ENCODE peak calls at places on chromosome 11, in ten cellular contexts. One of them, this sample, is unnamed.

GRCh38 chr11:19816817-19817216 is 104.2 kb downstream of the NAV2 start:
- DNase-seq in transverse colon: no peak
- DNase-seq in IMR-90: no peak
- DNase-seq in AG04450: no peak
- DNase-seq in cardiac muscle cell: no peak
- DNase-seq in lower leg skin: no peak
- DNase-seq in SK-N-SH: no peak
- DNase-seq in GM23338: peak
- DNase-seq in choroid plexus epithelial cell: no peak
- DNase-seq in upper lobe of right lung: no peak
- DNase-seq in this sample: no peak

GRCh38 chr11:78795862-78796261 is 221.2 kb upstream of the NARS2 start:
- DNase-seq in transverse colon: no peak
- DNase-seq in IMR-90: no peak
- DNase-seq in AG04450: no peak
- DNase-seq in cardiac muscle cell: no peak
- DNase-seq in lower leg skin: no peak
- DNase-seq in SK-N-SH: no peak
- DNase-seq in GM23338: no peak
- DNase-seq in choroid plexus epithelial cell: no peak
- DNase-seq in upper lobe of right lung: no peak
- DNase-seq in this sample: no peak

GRCh38 chr11:65586676-65587075 is 8.9 kb downstream of the KCNK7 start:
- DNase-seq in transverse colon: no peak
- DNase-seq in IMR-90: no peak
- DNase-seq in AG04450: no peak
- DNase-seq in cardiac muscle cell: peak
- DNase-seq in lower leg skin: no peak
- DNase-seq in SK-N-SH: peak
- DNase-seq in GM23338: peak
- DNase-seq in choroid plexus epithelial cell: peak
- DNase-seq in upper lobe of right lung: no peak
- DNase-seq in this sample: peak

GRCh38 chr11:101907826-101908225 is 7.0 kb upstream of the CEP126 start:
- DNase-seq in transverse colon: no peak
- DNase-seq in IMR-90: no peak
- DNase-seq in AG04450: no peak
- DNase-seq in cardiac muscle cell: no peak
- DNase-seq in lower leg skin: no peak
- DNase-seq in SK-N-SH: no peak
- DNase-seq in GM23338: no peak
- DNase-seq in choroid plexus epithelial cell: peak
- DNase-seq in upper lobe of right lung: no peak
- DNase-seq in this sample: peak

GRCh38 chr11:28539239-28540025 is 431.2 kb downstream of the METTL15 start:
- DNase-seq in transverse colon: no peak
- DNase-seq in IMR-90: peak
- DNase-seq in AG04450: no peak
- DNase-seq in cardiac muscle cell: no peak
- DNase-seq in lower leg skin: no peak
- DNase-seq in SK-N-SH: no peak
- DNase-seq in GM23338: no peak
- DNase-seq in choroid plexus epithelial cell: no peak
- DNase-seq in upper lobe of right lung: no peak
- DNase-seq in this sample: no peak

GRCh38 chr11:11078344-11078743 is 220.5 kb upstream of the ZBED5 start:
- DNase-seq in transverse colon: no peak
- DNase-seq in IMR-90: peak
- DNase-seq in AG04450: no peak
- DNase-seq in cardiac muscle cell: no peak
- DNase-seq in lower leg skin: no peak
- DNase-seq in SK-N-SH: no peak
- DNase-seq in GM23338: peak
- DNase-seq in choroid plexus epithelial cell: peak
- DNase-seq in upper lobe of right lung: no peak
- DNase-seq in this sample: peak

GRCh38 chr11:112523477-112523876 is 262.8 kb upstream of the PLET1 start:
- DNase-seq in transverse colon: no peak
- DNase-seq in IMR-90: no peak
- DNase-seq in AG04450: no peak
- DNase-seq in cardiac muscle cell: peak
- DNase-seq in lower leg skin: no peak
- DNase-seq in SK-N-SH: peak
- DNase-seq in GM23338: peak
- DNase-seq in choroid plexus epithelial cell: peak
- DNase-seq in upper lobe of right lung: no peak
- DNase-seq in this sample: no peak

GRCh38 chr11:43941257-43941879 is 1.1 kb upstream of the C11orf96 start:
- DNase-seq in transverse colon: no peak
- DNase-seq in IMR-90: peak
- DNase-seq in AG04450: no peak
- DNase-seq in cardiac muscle cell: no peak
- DNase-seq in lower leg skin: peak
- DNase-seq in SK-N-SH: peak
- DNase-seq in GM23338: no peak
- DNase-seq in choroid plexus epithelial cell: peak
- DNase-seq in upper lobe of right lung: no peak
- DNase-seq in this sample: peak

GRCh38 chr11:32385998-32386397 is 49.3 kb downstream of the WT1 start:
- DNase-seq in transverse colon: peak
- DNase-seq in IMR-90: peak
- DNase-seq in AG04450: no peak
- DNase-seq in cardiac muscle cell: peak
- DNase-seq in lower leg skin: peak
- DNase-seq in SK-N-SH: peak
- DNase-seq in GM23338: peak
- DNase-seq in choroid plexus epithelial cell: peak
- DNase-seq in upper lobe of right lung: no peak
- DNase-seq in this sample: peak

GRCh38 chr11:62497132-62497915 is 49.3 kb downstream of the AHNAK start:
- DNase-seq in transverse colon: peak
- DNase-seq in IMR-90: peak
- DNase-seq in AG04450: no peak
- DNase-seq in cardiac muscle cell: no peak
- DNase-seq in lower leg skin: no peak
- DNase-seq in SK-N-SH: peak
- DNase-seq in GM23338: peak
- DNase-seq in choroid plexus epithelial cell: peak
- DNase-seq in upper lobe of right lung: no peak
- DNase-seq in this sample: peak

GRCh38 chr11:44379141-44380008 is 69.4 kb upstream of the ALX4 start:
- DNase-seq in transverse colon: no peak
- DNase-seq in IMR-90: no peak
- DNase-seq in AG04450: no peak
- DNase-seq in cardiac muscle cell: no peak
- DNase-seq in lower leg skin: peak
- DNase-seq in SK-N-SH: no peak
- DNase-seq in GM23338: no peak
- DNase-seq in choroid plexus epithelial cell: no peak
- DNase-seq in upper lobe of right lung: no peak
- DNase-seq in this sample: no peak

GRCh38 chr11:35165416-35166368 is 26.7 kb downstream of the CD44 start:
- DNase-seq in transverse colon: peak
- DNase-seq in IMR-90: peak
- DNase-seq in AG04450: no peak
- DNase-seq in cardiac muscle cell: no peak
- DNase-seq in lower leg skin: no peak
- DNase-seq in SK-N-SH: no peak
- DNase-seq in GM23338: no peak
- DNase-seq in choroid plexus epithelial cell: peak
- DNase-seq in upper lobe of right lung: no peak
- DNase-seq in this sample: peak

GRCh38 chr11:7451520-7451919 is 33.8 kb upstream of the OLFML1 start:
- DNase-seq in transverse colon: no peak
- DNase-seq in IMR-90: no peak
- DNase-seq in AG04450: no peak
- DNase-seq in cardiac muscle cell: no peak
- DNase-seq in lower leg skin: no peak
- DNase-seq in SK-N-SH: no peak
- DNase-seq in GM23338: no peak
- DNase-seq in choroid plexus epithelial cell: no peak
- DNase-seq in upper lobe of right lung: no peak
- DNase-seq in this sample: no peak

GRCh38 chr11:19978668-19979518 is 181.4 kb downstream of the DBX1 start:
- DNase-seq in transverse colon: no peak
- DNase-seq in IMR-90: peak
- DNase-seq in AG04450: peak
- DNase-seq in cardiac muscle cell: no peak
- DNase-seq in lower leg skin: no peak
- DNase-seq in SK-N-SH: no peak
- DNase-seq in GM23338: no peak
- DNase-seq in choroid plexus epithelial cell: peak
- DNase-seq in upper lobe of right lung: peak
- DNase-seq in this sample: peak

GRCh38 chr11:109978895-109979294 is 114.3 kb upstream of the ZC3H12C start:
- DNase-seq in transverse colon: no peak
- DNase-seq in IMR-90: peak
- DNase-seq in AG04450: no peak
- DNase-seq in cardiac muscle cell: no peak
- DNase-seq in lower leg skin: no peak
- DNase-seq in SK-N-SH: no peak
- DNase-seq in GM23338: no peak
- DNase-seq in choroid plexus epithelial cell: peak
- DNase-seq in upper lobe of right lung: no peak
- DNase-seq in this sample: peak

DNA sequence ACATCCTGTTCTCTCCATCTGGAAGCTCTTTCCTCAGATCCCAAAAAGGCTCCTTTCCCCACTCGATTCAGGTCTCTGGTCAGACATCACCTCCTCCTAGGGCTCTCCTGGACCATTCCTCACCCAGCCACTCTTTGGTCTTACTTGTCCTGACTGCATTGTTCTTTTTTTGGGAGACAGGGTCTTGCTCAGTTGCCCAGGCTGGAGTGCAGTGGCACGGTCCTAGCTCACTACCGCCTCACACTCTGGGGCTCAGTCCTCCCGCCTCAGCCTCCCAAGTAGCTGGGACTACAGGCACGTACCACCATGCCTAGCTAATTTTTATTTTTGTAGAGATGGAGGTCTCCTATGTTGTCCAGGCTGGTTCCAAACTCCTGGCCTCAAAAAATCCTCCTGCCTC is 2.2 kb upstream of the CORO1B start:
- DNase-seq in transverse colon: no peak
- DNase-seq in IMR-90: no peak
- DNase-seq in AG04450: no peak
- DNase-seq in cardiac muscle cell: no peak
- DNase-seq in lower leg skin: no peak
- DNase-seq in SK-N-SH: no peak
- DNase-seq in GM23338: no peak
- DNase-seq in choroid plexus epithelial cell: no peak
- DNase-seq in upper lobe of right lung: no peak
- DNase-seq in this sample: no peak
- H3K4me3 ChIP-seq in transverse colon: no peak
- H3K4me3 ChIP-seq in IMR-90: no peak
- H3K4me3 ChIP-seq in AG04450: no peak
- H3K4me3 ChIP-seq in cardiac muscle cell: no peak
- H3K4me3 ChIP-seq in lower leg skin: no peak
- H3K4me3 ChIP-seq in SK-N-SH: no peak
- H3K4me3 ChIP-seq in GM23338: no peak
- H3K4me3 ChIP-seq in choroid plexus epithelial cell: no peak
- H3K4me3 ChIP-seq in upper lobe of right lung: no peak
- H3K4me3 ChIP-seq in this sample: no peak

GRCh38 chr11:74090701-74091100 is 80.1 kb downstream of the C2CD3 start:
- DNase-seq in transverse colon: no peak
- DNase-seq in IMR-90: peak
- DNase-seq in AG04450: no peak
- DNase-seq in cardiac muscle cell: no peak
- DNase-seq in lower leg skin: no peak
- DNase-seq in SK-N-SH: no peak
- DNase-seq in GM23338: no peak
- DNase-seq in choroid plexus epithelial cell: peak
- DNase-seq in upper lobe of right lung: no peak
- DNase-seq in this sample: peak
- TF ChIP-seq CTCF in transverse colon: no peak
- TF ChIP-seq CTCF in IMR-90: peak
- TF ChIP-seq CTCF in AG04450: peak
- TF ChIP-seq CTCF in cardiac muscle cell: peak
- TF ChIP-seq CTCF in lower leg skin: no peak
- TF ChIP-seq CTCF in SK-N-SH: no peak
- TF ChIP-seq CTCF in GM23338: no peak
- TF ChIP-seq CTCF in choroid plexus epithelial cell: peak
- TF ChIP-seq CTCF in upper lobe of right lung: no peak
- TF ChIP-seq CTCF in this sample: peak

GRCh38 chr11:18618341-18619025 is 15.7 kb downstream of the SPTY2D1 start:
- DNase-seq in transverse colon: no peak
- DNase-seq in IMR-90: peak
- DNase-seq in AG04450: no peak
- DNase-seq in cardiac muscle cell: no peak
- DNase-seq in lower leg skin: no peak
- DNase-seq in SK-N-SH: no peak
- DNase-seq in GM23338: no peak
- DNase-seq in choroid plexus epithelial cell: peak
- DNase-seq in upper lobe of right lung: no peak
- DNase-seq in this sample: peak
- H3K4me3 ChIP-seq in transverse colon: no peak
- H3K4me3 ChIP-seq in IMR-90: peak
- H3K4me3 ChIP-seq in AG04450: peak
- H3K4me3 ChIP-seq in cardiac muscle cell: no peak
- H3K4me3 ChIP-seq in lower leg skin: no peak
- H3K4me3 ChIP-seq in SK-N-SH: no peak
- H3K4me3 ChIP-seq in GM23338: no peak
- H3K4me3 ChIP-seq in choroid plexus epithelial cell: no peak
- H3K4me3 ChIP-seq in upper lobe of right lung: peak
- H3K4me3 ChIP-seq in this sample: no peak

GRCh38 chr11:120017582-120017981 is 120.3 kb downstream of the TRIM29 start:
- DNase-seq in transverse colon: no peak
- DNase-seq in IMR-90: no peak
- DNase-seq in AG04450: no peak
- DNase-seq in cardiac muscle cell: no peak
- DNase-seq in lower leg skin: no peak
- DNase-seq in SK-N-SH: peak
- DNase-seq in GM23338: no peak
- DNase-seq in choroid plexus epithelial cell: no peak
- DNase-seq in upper lobe of right lung: no peak
- DNase-seq in this sample: no peak

GRCh38 chr11:120012245-120012644 is 125.7 kb downstream of the TRIM29 start:
- DNase-seq in transverse colon: no peak
- DNase-seq in IMR-90: no peak
- DNase-seq in AG04450: no peak
- DNase-seq in cardiac muscle cell: no peak
- DNase-seq in lower leg skin: no peak
- DNase-seq in SK-N-SH: no peak
- DNase-seq in GM23338: no peak
- DNase-seq in choroid plexus epithelial cell: no peak
- DNase-seq in upper lobe of right lung: no peak
- DNase-seq in this sample: no peak

GRCh38 chr11:120013325-120014250 is 124.3 kb downstream of the TRIM29 start:
- DNase-seq in transverse colon: peak
- DNase-seq in IMR-90: peak
- DNase-seq in AG04450: no peak
- DNase-seq in cardiac muscle cell: peak
- DNase-seq in lower leg skin: no peak
- DNase-seq in SK-N-SH: peak
- DNase-seq in GM23338: peak
- DNase-seq in choroid plexus epithelial cell: peak
- DNase-seq in upper lobe of right lung: no peak
- DNase-seq in this sample: peak

GRCh38 chr11:120009938-120010337 is 128.0 kb downstream of the TRIM29 start:
- DNase-seq in transverse colon: no peak
- DNase-seq in IMR-90: no peak
- DNase-seq in AG04450: no peak
- DNase-seq in cardiac muscle cell: no peak
- DNase-seq in lower leg skin: no peak
- DNase-seq in SK-N-SH: no peak
- DNase-seq in GM23338: no peak
- DNase-seq in choroid plexus epithelial cell: no peak
- DNase-seq in upper lobe of right lung: no peak
- DNase-seq in this sample: no peak

GRCh38 chr11:120011836-120012235 is 126.1 kb downstream of the TRIM29 start:
- DNase-seq in transverse colon: no peak
- DNase-seq in IMR-90: no peak
- DNase-seq in AG04450: no peak
- DNase-seq in cardiac muscle cell: no peak
- DNase-seq in lower leg skin: no peak
- DNase-seq in SK-N-SH: no peak
- DNase-seq in GM23338: no peak
- DNase-seq in choroid plexus epithelial cell: no peak
- DNase-seq in upper lobe of right lung: no peak
- DNase-seq in this sample: no peak
- TF ChIP-seq CTCF in transverse colon: no peak
- TF ChIP-seq CTCF in IMR-90: no peak
- TF ChIP-seq CTCF in AG04450: no peak
- TF ChIP-seq CTCF in cardiac muscle cell: no peak
- TF ChIP-seq CTCF in lower leg skin: no peak
- TF ChIP-seq CTCF in SK-N-SH: no peak
- TF ChIP-seq CTCF in GM23338: no peak
- TF ChIP-seq CTCF in choroid plexus epithelial cell: no peak
- TF ChIP-seq CTCF in upper lobe of right lung: no peak
- TF ChIP-seq CTCF in this sample: no peak

This sample was measured in cardiac fibroblast.